ENCODE peak calls at places on chromosomes 12 and 14, in seven cellular contexts. G is glutamatergic neuron, H is nephron progenitor cell, Q is stomach, V is AG04450, J is K562, X is Caco-2. E is an unnamed sample.

GRCh38 chr12:76792828-76793227 is 28.9 kb downstream of the ZDHHC17 start:
- DNase-seq in G (no peak), H (no peak), Q (no peak), V (no peak), J (no peak), X (no peak), E (no peak)

GRCh38 chr14:37253905-37254304 is 56.2 kb downstream of the MIPOL1 start:
- DNase-seq in G (no peak), H (no peak), Q (no peak), V (peak; percentile 16), J (no peak), X (no peak), E (no peak)

GRCh38 chr12:125222876-125223275 is 157.6 kb downstream of the AACS start:
- DNase-seq in G (no peak), H (no peak), Q (no peak), V (no peak), J (peak; percentile 27), X (no peak), E (no peak)

GRCh38 chr12:27343255-27344000 is 10.8 kb downstream of the BMAL2 start:
- DNase-seq in G (no peak), H (no peak), Q (no peak), V (peak; percentile 85), J (no peak), X (no peak), E (no peak)

GRCh38 chr12:84694111-84694510 is 218.5 kb downstream of the SLC6A15 start:
- DNase-seq in G (no peak), H (no peak), Q (no peak), V (no peak), J (no peak), X (no peak), E (no peak)

GRCh38 chr12:90233168-90234100 is 524.8 kb upstream of the ATP2B1 start:
- DNase-seq in G (no peak), H (no peak), Q (no peak), V (no peak), J (no peak), X (no peak), E (no peak)

GRCh38 chr14:55545779-55546178 is 34.2 kb upstream of the KTN1 start:
- DNase-seq in G (no peak), H (no peak), Q (no peak), V (no peak), J (no peak), X (no peak), E (no peak)

GRCh38 chr12:75315518-75315917 is 14.6 kb downstream of the CAPS2 start:
- DNase-seq in G (no peak), H (no peak), Q (no peak), V (no peak), J (no peak), X (no peak), E (no peak)

GRCh38 chr12:20528208-20528607 is 159.9 kb downstream of the PDE3A start:
- DNase-seq in G (no peak), H (no peak), Q (no peak), V (no peak), J (no peak), X (no peak), E (no peak)
- TF ChIP-seq CTCF in G (no peak), H (no peak), Q (no peak), V (no peak), J (no peak), X (no peak), E (no peak)

GRCh38 chr14:59507063-59507751 is 22.9 kb downstream of the JKAMP start:
- DNase-seq in G (peak; percentile 87), H (peak; percentile 80), Q (peak; percentile 49), V (peak; percentile 26), J (peak; percentile 55), X (peak; percentile 81), E (no peak)
- TF ChIP-seq CTCF in G (peak; percentile 84), H (peak; percentile 99), Q (peak; percentile 46), V (peak; percentile 99), J (peak; percentile 90), X (peak; percentile 75), E (peak; percentile 89)

GRCh38 chr12:82383930-82384513 is 25.7 kb downstream of the METTL25 start:
- DNase-seq in G (no peak), H (no peak), Q (no peak), V (no peak), J (no peak), X (peak; percentile 22), E (no peak)
- TF ChIP-seq CTCF in G (peak; percentile 41), H (no peak), Q (peak; percentile 8), V (peak; percentile 68), J (no peak), X (peak; percentile 50), E (no peak)

GRCh38 chr12:122026706-122027328 is 5.1 kb downstream of the BCL7A start:
- DNase-seq in G (no peak), H (no peak), Q (no peak), V (no peak), J (no peak), X (no peak), E (no peak)

GRCh38 chr12:122023339-122024131 is 1.9 kb downstream of the BCL7A start:
- DNase-seq in G (peak; percentile 88), H (peak; percentile 48), Q (peak; percentile 70), V (peak; percentile 11), J (peak; percentile 69), X (peak; percentile 55), E (no peak)

GRCh38 chr12:122022393-122023338 is 982 bp downstream of the BCL7A start:
- DNase-seq in G (no peak), H (peak; percentile 60), Q (peak; percentile 31), V (no peak), J (peak; percentile 70), X (peak; percentile 46), E (no peak)

GRCh38 chr12:122021822-122022392 is at the start of gene BCL7A:
- DNase-seq in G (peak; percentile 78), H (peak; percentile 65), Q (peak; percentile 70), V (peak; percentile 33), J (peak; percentile 87), X (peak; percentile 72), E (no peak)

GRCh38 chr12:122024132-122024785 is 2.6 kb downstream of the BCL7A start:
- DNase-seq in G (no peak), H (no peak), Q (no peak), V (no peak), J (no peak), X (no peak), E (no peak)
- TF ChIP-seq CTCF in G (no peak), H (no peak), Q (no peak), V (no peak), J (no peak), X (no peak), E (no peak)

GRCh38 chr12:51890511-51891171 is 2.7 kb downstream of the ANKRD33 start:
- DNase-seq in G (no peak), H (no peak), Q (no peak), V (no peak), J (no peak), X (no peak), E (no peak)

GRCh38 chr12:51890135-51890464 is 2.2 kb downstream of the ANKRD33 start:
- DNase-seq in G (no peak), H (no peak), Q (no peak), V (no peak), J (no peak), X (no peak), E (no peak)

GRCh38 chr12:51888316-51889215 is 663 bp downstream of the ANKRD33 start:
- DNase-seq in G (no peak), H (no peak), Q (no peak), V (no peak), J (no peak), X (no peak), E (no peak)

GRCh38 chr12:51887476-51888315 is at the start of gene ANKRD33:
- DNase-seq in G (peak; percentile 71), H (peak; percentile 82), Q (peak; percentile 54), V (no peak), J (peak; percentile 88), X (no peak), E (no peak)

GRCh38 chr12:51889216-51890134 is 1.6 kb downstream of the ANKRD33 start:
- DNase-seq in G (no peak), H (no peak), Q (no peak), V (no peak), J (peak; percentile 55), X (no peak), E (no peak)
- TF ChIP-seq CTCF in G (peak; percentile 11), H (peak; percentile 20), Q (no peak), V (peak; percentile 39), J (peak; percentile 51), X (peak; percentile 52), E (no peak)

DNA sequence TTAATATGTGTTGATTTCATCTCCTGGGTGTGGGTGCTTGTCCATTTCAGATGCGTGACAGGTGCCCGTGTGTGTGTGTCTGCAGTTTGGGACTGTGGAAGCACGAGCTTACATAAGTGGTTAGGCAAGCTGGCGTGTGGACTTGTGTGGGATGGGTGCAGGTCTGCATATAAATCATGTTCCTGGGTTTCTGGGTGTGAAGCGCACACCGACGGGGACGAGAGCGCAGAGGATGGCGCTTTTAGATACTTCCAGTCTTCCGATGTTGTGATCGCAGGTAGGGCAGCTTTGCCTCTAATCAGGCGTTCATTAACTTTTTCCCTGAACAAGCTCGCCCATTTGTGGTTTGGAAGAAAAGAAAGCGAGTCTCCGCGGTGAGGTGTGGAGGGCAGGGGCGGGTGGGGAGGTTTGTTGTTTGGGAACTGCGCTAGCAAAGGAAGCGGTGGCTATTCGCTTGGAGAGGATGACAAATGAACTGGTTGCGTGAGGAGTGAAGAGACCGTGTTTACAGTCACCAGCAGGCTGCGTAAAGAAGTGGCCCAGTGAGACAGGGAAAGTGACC is 878 bp downstream of the RGS6 start:
- DNase-seq in G (no peak), H (peak; percentile 20), Q (no peak), V (no peak), J (no peak), X (no peak), E (no peak)
- TF ChIP-seq CTCF in G (no peak), H (no peak), Q (no peak), V (no peak), J (no peak), X (no peak), E (no peak)

GRCh38 chr12:93678779-93679178 is 1.6 kb downstream of the CRADD start:
- DNase-seq in G (no peak), H (no peak), Q (no peak), V (no peak), J (no peak), X (no peak), E (no peak)
- TF ChIP-seq CTCF in G (no peak), H (no peak), Q (no peak), V (no peak), J (no peak), X (no peak), E (no peak)

DNA sequence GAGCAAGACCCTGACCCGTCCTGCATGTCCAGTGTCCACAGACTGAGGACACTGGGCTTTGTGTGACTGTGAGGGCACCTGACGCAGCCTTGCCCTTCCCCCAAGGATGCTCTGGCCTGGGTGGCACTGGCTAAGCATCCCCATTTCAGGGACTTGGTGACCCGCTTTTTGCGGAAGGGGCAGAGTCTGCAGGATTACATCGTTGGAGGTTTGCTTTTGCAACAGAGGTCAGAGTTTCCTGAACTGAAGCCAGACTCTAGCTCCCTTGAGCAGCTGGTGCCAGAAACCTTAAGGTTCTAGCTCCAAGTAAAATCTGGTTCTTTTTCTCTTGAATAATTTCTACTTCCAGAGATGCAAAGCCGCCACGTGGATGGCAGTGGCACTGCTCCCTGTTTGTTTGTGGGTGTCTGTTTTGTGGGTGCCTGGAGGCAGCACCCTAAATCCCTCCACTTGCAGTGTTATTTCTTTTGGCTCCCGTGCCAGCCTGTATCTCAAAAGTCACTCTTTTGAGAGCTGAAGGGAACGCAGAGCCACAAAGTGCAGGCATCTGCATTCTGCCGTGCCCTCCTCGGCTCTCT is 184.7 kb downstream of the TSPAN9 start:
- DNase-seq in G (no peak), H (no peak), Q (no peak), V (no peak), J (no peak), X (no peak), E (no peak)
- TF ChIP-seq CTCF in G (peak; percentile 27), H (no peak), Q (no peak), V (peak; percentile 47), J (no peak), X (no peak), E (no peak)

GRCh38 chr14:53285806-53286205 is 132.7 kb upstream of the DDHD1 start:
- DNase-seq in G (no peak), H (no peak), Q (no peak), V (no peak), J (no peak), X (no peak), E (no peak)
- TF ChIP-seq CTCF in G (no peak), H (no peak), Q (no peak), V (peak; percentile 7), J (no peak), X (no peak), E (no peak)